ENCODE peak calls at places on chromosome 17, in nine cellular contexts. S is HCT116, B is vagina, Q is stomach, V is sigmoid colon, N is heart left ventricle, I is ovary, E is IMR-90, M is prostate gland. D is an unnamed sample. For H3K27me3 and H3K36me3, the result is how much of the 10 kb centered on the place peaks cover.

GRCh38 chr17:3981455-3981854 is 17.2 kb upstream of the ATP2A3 start:
- DNase-seq in S (no peak), B (no peak), Q (no peak), V (no peak), N (no peak), I (no peak), E (no peak), M (no peak), D (no peak)

GRCh38 chr17:57102122-57102521 is 17.1 kb downstream of the AKAP1 start:
- DNase-seq in S (no peak), B (no peak), Q (no peak), V (no peak), N (no peak), I (no peak), E (no peak), M (no peak), D (no peak)

GRCh38 chr17:42725143-42725542 is 19.7 kb downstream of the EZH1 start:
- DNase-seq in S (no peak), B (no peak), Q (no peak), V (no peak), N (no peak), I (no peak), E (no peak), M (no peak), D (no peak)

GRCh38 chr17:64264891-64265290 is 1.8 kb upstream of the TEX2 start:
- DNase-seq in S (no peak), B (no peak), Q (no peak), V (no peak), N (no peak), I (no peak), E (no peak), M (no peak), D (no peak)

GRCh38 chr17:80844418-80844990 is 147.1 kb upstream of the CHMP6 start:
- DNase-seq in S (no peak), B (no peak), Q (no peak), V (no peak), N (no peak), I (no peak), E (no peak), M (no peak), D (peak)

GRCh38 chr17:42337442-42337841 is 49.1 kb downstream of the STAT5A start:
- DNase-seq in S (no peak), B (no peak), Q (no peak), V (no peak), N (no peak), I (no peak), E (peak), M (no peak), D (no peak)

GRCh38 chr17:17693253-17693954 is 12.1 kb downstream of the RAI1 start:
- DNase-seq in S (no peak), B (no peak), Q (peak), V (no peak), N (peak), I (no peak), E (no peak), M (peak), D (no peak)

GRCh38 chr17:1179635-1180433 is at the start of gene ABR:
- DNase-seq in S (no peak), B (no peak), Q (peak), V (peak), N (peak), I (peak), E (peak), M (peak), D (peak)

GRCh38 chr17:48755346-48755745 is 26.8 kb upstream of the HOXB13 start:
- DNase-seq in S (no peak), B (no peak), Q (no peak), V (no peak), N (no peak), I (no peak), E (no peak), M (no peak), D (no peak)

GRCh38 chr17:39754958-39755549 is 17.3 kb downstream of the GRB7 start:
- DNase-seq in S (no peak), B (no peak), Q (no peak), V (peak), N (no peak), I (no peak), E (no peak), M (no peak), D (no peak)

GRCh38 chr17:29136998-29137730 is 43.0 kb downstream of the MYO18A start:
- DNase-seq in S (no peak), B (no peak), Q (no peak), V (no peak), N (no peak), I (no peak), E (peak), M (no peak), D (no peak)

GRCh38 chr17:36482611-36483504 is 3.6 kb upstream of the ZNHIT3 start:
- DNase-seq in S (peak), B (no peak), Q (peak), V (peak), N (peak), I (peak), E (peak), M (peak), D (peak)

GRCh38 chr17:1720856-1721386 is 3.6 kb upstream of the WDR81 start:
- DNase-seq in S (peak), B (no peak), Q (peak), V (peak), N (peak), I (peak), E (peak), M (peak), D (no peak)

GRCh38 chr17:2180768-2181167 is 122.8 kb downstream of the SMG6 start:
- DNase-seq in S (no peak), B (no peak), Q (no peak), V (no peak), N (no peak), I (no peak), E (no peak), M (no peak), D (no peak)

GRCh38 chr17:72789711-72790110 is 302.8 kb downstream of the SLC39A11 start:
- DNase-seq in S (no peak), B (no peak), Q (no peak), V (no peak), N (no peak), I (no peak), E (no peak), M (no peak), D (no peak)

GRCh38 chr17:75649687-75650086 is 16.5 kb downstream of the SMIM5 start:
- DNase-seq in S (no peak), B (no peak), Q (no peak), V (peak), N (no peak), I (no peak), E (no peak), M (no peak), D (no peak)

GRCh38 chr17:70437656-70438055 is 268.3 kb downstream of the KCNJ2 start:
- DNase-seq in S (no peak), B (no peak), Q (no peak), V (no peak), N (no peak), I (no peak), E (no peak), M (no peak), D (no peak)

GRCh38 chr17:43844241-43844640 is 2.7 kb upstream of the CD300LG start:
- DNase-seq in S (no peak), B (no peak), Q (no peak), V (peak), N (no peak), I (no peak), E (no peak), M (no peak), D (no peak)

GRCh38 chr17:61504697-61505096 is 52.5 kb downstream of the TBX4 start:
- DNase-seq in S (no peak), B (no peak), Q (no peak), V (no peak), N (no peak), I (no peak), E (peak), M (no peak), D (no peak)

GRCh38 chr17:55726440-55726839 is 3.8 kb upstream of the TMEM100 start:
- DNase-seq in S (no peak), B (no peak), Q (peak), V (peak), N (peak), I (peak), E (peak), M (peak), D (peak)

GRCh38 chr17:2213291-2213960 is 90.2 kb downstream of the SMG6 start:
- DNase-seq in S (no peak), B (no peak), Q (no peak), V (peak), N (peak), I (no peak), E (peak), M (no peak), D (no peak)

GRCh38 chr17:2062571-2063183 is 7.8 kb downstream of the HIC1 start:
- DNase-seq in S (no peak), B (no peak), Q (no peak), V (peak), N (no peak), I (peak), E (peak), M (no peak), D (peak)

GRCh38 chr17:34633760-34634159 is 54.4 kb downstream of the TMEM132E start:
- DNase-seq in S (no peak), B (no peak), Q (no peak), V (no peak), N (no peak), I (no peak), E (no peak), M (no peak), D (no peak)
- H3K27me3 ChIP-seq in S (under half), B (under half), Q (under half), V (half or more), N (half or more), I (under half), E (under half), M (under half), D (half or more)

DNA sequence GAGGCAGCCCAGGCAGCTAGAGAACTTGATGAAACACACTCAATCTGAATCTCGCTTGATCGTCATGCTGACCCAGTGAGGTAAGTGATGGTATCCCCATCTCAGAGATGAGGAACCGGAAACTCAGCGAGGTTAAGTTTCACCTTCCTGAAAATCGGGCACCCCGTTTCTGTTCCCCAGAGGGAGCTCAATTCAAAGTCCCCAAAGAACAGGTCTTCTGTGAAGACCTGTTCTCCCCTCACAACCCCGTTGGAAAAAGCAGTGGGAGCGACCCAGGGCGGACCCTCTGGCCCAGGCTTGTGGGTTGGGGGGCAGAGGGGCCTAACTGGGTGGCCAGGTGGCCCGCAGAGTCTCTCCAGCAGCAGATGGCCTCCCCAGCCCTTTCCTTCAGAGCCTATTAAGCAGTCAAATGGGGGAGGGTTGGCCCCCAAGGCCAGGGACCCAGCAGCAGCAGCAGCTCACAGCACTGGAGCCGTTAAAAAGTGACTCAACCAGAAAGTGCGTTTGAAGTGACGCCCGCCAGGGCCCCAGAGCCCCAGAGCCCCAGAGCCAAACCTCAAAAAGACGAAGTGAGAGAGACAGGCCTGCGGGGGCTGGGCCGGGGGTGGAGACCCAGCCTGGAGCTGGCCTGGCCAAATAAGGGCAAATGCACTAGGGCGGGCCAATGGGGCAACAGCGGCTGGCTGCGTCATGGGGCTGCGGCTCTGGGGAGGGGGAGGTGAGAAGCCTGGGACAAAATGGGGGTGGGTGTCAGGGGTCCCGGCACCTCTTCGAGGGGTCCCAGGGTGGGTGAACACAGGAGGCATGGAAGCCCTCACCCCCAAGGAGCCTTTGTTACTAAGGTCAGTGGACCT is 9.2 kb upstream of the TSPOAP1 start:
- DNase-seq in S (no peak), B (no peak), Q (peak), V (peak), N (peak), I (no peak), E (peak), M (peak), D (peak)
- TF ChIP-seq POLR2A in S (no peak), B (no peak), Q (no peak), V (peak), N (no peak), I (no peak), E (no peak), M (peak), D (peak)

DNA sequence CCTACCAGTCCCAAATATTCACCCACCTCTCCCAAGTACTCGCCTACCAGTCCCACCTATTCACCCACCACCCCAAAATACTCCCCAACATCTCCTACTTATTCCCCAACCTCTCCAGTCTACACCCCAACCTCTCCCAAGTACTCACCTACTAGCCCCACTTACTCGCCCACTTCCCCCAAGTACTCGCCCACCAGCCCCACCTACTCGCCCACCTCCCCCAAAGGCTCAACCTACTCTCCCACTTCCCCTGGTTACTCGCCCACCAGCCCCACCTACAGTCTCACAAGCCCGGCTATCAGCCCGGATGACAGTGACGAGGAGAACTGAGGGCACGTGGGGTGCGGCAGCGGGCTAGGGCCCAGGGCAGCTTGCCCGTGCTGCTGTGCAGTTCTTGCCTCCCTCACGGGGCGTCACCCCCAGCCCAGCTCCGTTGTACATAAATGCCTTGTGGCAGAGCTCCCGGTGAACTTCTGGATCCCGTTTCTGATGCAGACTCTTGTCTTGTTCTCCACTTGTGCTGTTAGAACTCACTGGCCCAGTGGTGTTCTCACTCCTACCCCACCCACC is 29.8 kb downstream of the POLR2A start:
- DNase-seq in S (no peak), B (no peak), Q (no peak), V (no peak), N (no peak), I (no peak), E (no peak), M (no peak), D (no peak)
- H3K36me3 ChIP-seq in S (under half), B (half or more), Q (half or more), V (under half), N (half or more), I (under half), E (half or more), M (under half), D (half or more)

GRCh38 chr17:21677126-21677910 is 15.0 kb upstream of the KCNJ18 start:
- DNase-seq in S (no peak), B (no peak), Q (no peak), V (peak), N (no peak), I (no peak), E (no peak), M (no peak), D (peak)
- H3K27me3 ChIP-seq in S (under half), B (under half), Q (under half), V (under half), N (under half), I (under half), E (under half), M (under half), D (under half)

D was measured in suprapubic skin.